ENCODE peak calls at places on chromosomes 11 and 22, in eight cellular contexts. X is A549, C is heart left ventricle, W is esophagus muscularis mucosa, D is breast epithelium, H is prostate gland, Z is ovary, A is tibial nerve. R is an unnamed sample.

GRCh38 chr11:12441081-12441801 is 63.9 kb downstream of the PARVA start:
- DNase-seq in X (no peak), C (no peak), W (no peak), D (no peak), H (no peak), Z (no peak), A (no peak), R (no peak)

GRCh38 chr11:111378773-111379499 is at the start of gene POU2AF1:
- DNase-seq in X (no peak), C (no peak), W (no peak), D (peak; percentile 52), H (no peak), Z (no peak), A (no peak), R (peak; percentile 92)

GRCh38 chr11:20355221-20356219 is 8.0 kb upstream of the HTATIP2 start:
- DNase-seq in X (peak; percentile 63), C (no peak), W (no peak), D (no peak), H (no peak), Z (no peak), A (no peak), R (no peak)

GRCh38 chr11:6418958-6419611 is at the start of gene APBB1:
- DNase-seq in X (peak; percentile 44), C (peak; percentile 65), W (no peak), D (peak; percentile 32), H (peak; percentile 56), Z (peak; percentile 87), A (peak; percentile 58), R (peak; percentile 85)

GRCh38 chr11:35932641-35933571 is 11.0 kb upstream of the LDLRAD3 start:
- DNase-seq in X (no peak), C (no peak), W (no peak), D (no peak), H (no peak), Z (no peak), A (no peak), R (no peak)

GRCh38 chr22:17060126-17060525 is 24.7 kb upstream of the IL17RA start:
- DNase-seq in X (no peak), C (no peak), W (no peak), D (no peak), H (no peak), Z (no peak), A (no peak), R (no peak)

GRCh38 chr22:46070722-46071450 is 79.4 kb upstream of the PPARA start:
- DNase-seq in X (peak; percentile 63), C (peak; percentile 76), W (no peak), D (no peak), H (no peak), Z (peak; percentile 88), A (no peak), R (no peak)

GRCh38 chr11:128467041-128467440 is 120.3 kb downstream of the ETS1 start:
- DNase-seq in X (no peak), C (no peak), W (peak; percentile 72), D (no peak), H (no peak), Z (no peak), A (no peak), R (no peak)

GRCh38 chr11:116224154-116224888 is 548.5 kb downstream of the BUD13 start:
- DNase-seq in X (peak; percentile 23), C (no peak), W (no peak), D (no peak), H (peak; percentile 45), Z (peak; percentile 37), A (peak; percentile 76), R (peak; percentile 35)

GRCh38 chr11:17141156-17141555 is 63.7 kb upstream of the RPS13 start:
- DNase-seq in X (no peak), C (no peak), W (no peak), D (no peak), H (no peak), Z (no peak), A (no peak), R (no peak)

GRCh38 chr11:2524446-2525165 is 79.8 kb downstream of the KCNQ1 start:
- DNase-seq in X (no peak), C (peak; percentile 13), W (no peak), D (peak; percentile 12), H (no peak), Z (peak; percentile 26), A (no peak), R (peak; percentile 50)

GRCh38 chr11:108793138-108793537 is 128.3 kb downstream of the DDX10 start:
- DNase-seq in X (no peak), C (no peak), W (no peak), D (no peak), H (no peak), Z (no peak), A (no peak), R (no peak)

GRCh38 chr11:72760543-72761400 is 8.6 kb upstream of the ARAP1 start:
- DNase-seq in X (peak; percentile 48), C (no peak), W (no peak), D (no peak), H (no peak), Z (no peak), A (no peak), R (no peak)

GRCh38 chr11:34621876-34622275 is 983 bp downstream of the EHF start:
- DNase-seq in X (no peak), C (no peak), W (no peak), D (no peak), H (no peak), Z (no peak), A (no peak), R (no peak)

GRCh38 chr22:28142361-28142801 is 223.3 kb upstream of the PITPNB start:
- DNase-seq in X (no peak), C (no peak), W (no peak), D (no peak), H (peak; percentile 12), Z (no peak), A (peak; percentile 48), R (no peak)

GRCh38 chr11:115530752-115531151 is 26.5 kb upstream of the CADM1 start:
- DNase-seq in X (peak; percentile 20), C (no peak), W (no peak), D (no peak), H (no peak), Z (no peak), A (no peak), R (no peak)

DNA sequence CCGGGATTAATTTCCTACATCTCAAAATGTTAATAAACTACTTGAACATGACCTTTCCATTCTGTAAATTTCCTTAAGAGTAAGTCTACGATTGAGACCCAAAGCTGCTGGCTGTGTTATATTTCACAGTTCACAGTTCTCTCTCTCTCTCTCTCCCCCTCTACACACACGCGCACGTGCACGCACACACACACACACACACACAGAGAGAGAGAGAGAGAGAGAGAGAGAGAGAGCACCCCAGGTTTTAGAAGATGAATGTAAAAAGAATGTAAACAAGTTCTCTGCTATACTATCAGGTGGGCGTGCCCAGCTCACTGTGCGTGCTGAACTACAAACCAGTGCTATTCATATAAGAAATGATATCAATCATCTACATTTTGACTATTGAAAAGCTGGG is 3.3 kb downstream of the BDNF start:
- DNase-seq in X (no peak), C (no peak), W (no peak), D (no peak), H (no peak), Z (no peak), A (no peak), R (no peak)
- H3K4me1 ChIP-seq in X (peaks cover 40% of the 10 kb centered on the region), C (no peaks in the 10 kb centered on the region), W (peaks cover 37% of the 10 kb centered on the region), D (peaks cover 3% of the 10 kb centered on the region), H (peaks cover 7% of the 10 kb centered on the region), Z (peaks cover 5% of the 10 kb centered on the region), A (peaks cover 12% of the 10 kb centered on the region), R (peaks cover 7% of the 10 kb centered on the region)

GRCh38 chr11:100863080-100863581 is 176.0 kb downstream of the ARHGAP42 start:
- DNase-seq in X (peak; percentile 19), C (peak; percentile 53), W (no peak), D (no peak), H (no peak), Z (no peak), A (peak; percentile 21), R (no peak)
- TF ChIP-seq POLR2A in X (no peak), C (no peak), W (no peak), D (no peak), H (no peak), Z (no peak), A (no peak), R (no peak)

DNA sequence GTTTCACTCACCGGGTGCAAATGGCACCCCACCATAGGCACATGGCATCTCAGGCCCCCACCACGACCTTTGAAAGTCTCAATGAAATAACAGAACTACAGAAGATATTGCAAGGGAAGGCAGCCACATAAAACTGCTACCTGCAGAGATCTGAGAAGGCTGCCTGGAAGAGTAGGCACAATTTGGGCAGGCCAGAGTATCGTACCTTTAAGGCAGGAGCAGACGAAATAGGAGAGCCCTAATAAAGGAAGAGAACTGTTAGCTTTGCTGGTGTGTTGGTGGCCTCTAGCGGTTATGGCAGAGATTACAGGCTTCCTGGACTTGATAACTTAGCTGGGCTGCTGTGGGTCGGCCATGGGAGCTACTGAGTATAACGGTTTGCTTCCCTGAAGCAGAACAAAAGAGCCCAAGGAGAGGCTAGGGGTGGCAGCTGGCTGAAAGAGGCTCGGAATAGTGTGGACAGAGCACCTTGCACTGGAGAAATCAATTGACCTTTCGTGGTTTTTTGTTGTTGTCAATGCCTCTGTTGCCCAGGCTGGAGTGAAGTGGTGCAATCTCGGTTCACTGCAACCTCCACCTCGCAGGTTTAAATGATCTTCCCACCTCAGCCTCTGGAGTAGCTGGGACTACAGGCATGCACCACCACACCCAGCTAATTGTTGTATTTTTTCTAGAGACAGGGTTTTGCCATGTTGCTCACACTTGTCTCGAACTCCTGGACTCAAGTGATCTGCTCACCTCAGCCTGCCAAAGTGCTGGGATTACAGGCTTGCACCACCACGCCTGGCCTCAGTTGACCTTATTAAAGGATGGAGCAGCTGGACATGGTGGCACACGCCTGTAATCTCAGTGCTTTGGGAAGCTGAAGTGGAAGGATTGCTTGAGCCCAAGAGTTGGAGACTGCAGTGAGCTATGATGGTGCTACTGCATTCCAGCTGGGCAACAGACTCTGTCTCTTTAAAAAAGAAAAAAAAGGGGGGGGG is 4.8 kb downstream of the SDF2L1 start:
- DNase-seq in X (peak; percentile 77), C (peak; percentile 74), W (no peak), D (peak; percentile 69), H (peak; percentile 74), Z (peak; percentile 79), A (peak; percentile 90), R (peak; percentile 82)
- H3K27ac ChIP-seq in X (no peak overlapping the region), C (no peak overlapping the region), W (no peak overlapping the region), D (no peak overlapping the region), H (no peak overlapping the region), Z (no peak overlapping the region), A (no peak overlapping the region), R (no peak overlapping the region)

GRCh38 chr11:926341-926916 is 759 bp downstream of the AP2A2 start:
- DNase-seq in X (peak; percentile 43), C (peak; percentile 61), W (no peak), D (no peak), H (peak; percentile 33), Z (no peak), A (peak; percentile 45), R (no peak)

GRCh38 chr11:932435-932834 is 6.8 kb downstream of the AP2A2 start:
- DNase-seq in X (no peak), C (no peak), W (no peak), D (no peak), H (no peak), Z (no peak), A (no peak), R (no peak)

GRCh38 chr11:931385-931784 is 5.7 kb downstream of the AP2A2 start:
- DNase-seq in X (no peak), C (no peak), W (no peak), D (no peak), H (no peak), Z (no peak), A (no peak), R (no peak)

GRCh38 chr11:927871-928270 is 2.2 kb downstream of the AP2A2 start:
- DNase-seq in X (no peak), C (no peak), W (no peak), D (no peak), H (no peak), Z (no peak), A (no peak), R (no peak)

GRCh38 chr11:929405-929804 is 3.7 kb downstream of the AP2A2 start:
- DNase-seq in X (no peak), C (no peak), W (no peak), D (no peak), H (no peak), Z (no peak), A (no peak), R (no peak)
- H3K4me1 ChIP-seq in X (peaks cover 22% of the 10 kb centered on the region), C (peaks cover 20% of the 10 kb centered on the region), W (peaks cover 89% of the 10 kb centered on the region), D (peaks cover 3% of the 10 kb centered on the region), H (no peaks in the 10 kb centered on the region), Z (peaks cover 12% of the 10 kb centered on the region), A (peaks cover 60% of the 10 kb centered on the region), R (peaks cover 6% of the 10 kb centered on the region)